ENCODE peak calls at places on chromosome 5, in eight cellular contexts. Z is SK-N-SH, I is A549, J is upper lobe of right lung, A is fibroblast of lung, V is transverse colon, B is small intestine, O is GM23248. K is an unnamed sample.
A peak's percentile ranks its signal among the peaks of the same experiment; 100 is the strongest.

GRCh38 chr5:12901696-12902095 is 997.5 kb upstream of the CTNND2 start:
- DNase-seq in J (no peak), I (no peak), Z (no peak), V (no peak), O (no peak), B (no peak), A (no peak), K (no peak)

GRCh38 chr5:154783774-154784460 is 28.7 kb downstream of the LARP1 start:
- DNase-seq in J (no peak), V (no peak), B (no peak), Z (no peak), A (no peak), I (no peak), O (peak; percentile 68), K (no peak)

GRCh38 chr5:171388816-171389168 is 1.1 kb downstream of the NPM1 start:
- DNase-seq in B (no peak), J (no peak), V (no peak), A (no peak), I (no peak), O (peak; percentile 50), Z (no peak), K (no peak)

GRCh38 chr5:111183064-111183463 is 41.1 kb upstream of the CAMK4 start:
- DNase-seq in J (no peak), V (no peak), B (no peak), Z (no peak), I (no peak), O (no peak), A (no peak), K (no peak)

GRCh38 chr5:1180841-1181271 is 20.5 kb upstream of the SLC6A19 start:
- DNase-seq in V (no peak), J (no peak), Z (no peak), I (no peak), A (no peak), B (no peak), O (no peak), K (no peak)

GRCh38 chr5:27523629-27524028 is 485.2 kb upstream of the CDH9 start:
- DNase-seq in J (no peak), B (no peak), Z (peak; percentile 5), I (no peak), V (no peak), A (no peak), O (no peak), K (no peak)

GRCh38 chr5:72074238-72074637 is 33.0 kb upstream of the MAP1B start:
- DNase-seq in J (no peak), B (no peak), O (no peak), Z (no peak), A (no peak), I (no peak), V (no peak), K (no peak)

GRCh38 chr5:124399426-124399961 is 346.9 kb downstream of the ZNF608 start:
- DNase-seq in A (no peak), B (no peak), I (no peak), Z (no peak), O (no peak), V (no peak), J (no peak), K (no peak)

GRCh38 chr5:179964015-179964414 is 56.3 kb upstream of the TBC1D9B start:
- DNase-seq in Z (no peak), J (no peak), B (no peak), V (no peak), A (no peak), I (no peak), O (no peak), K (no peak)

GRCh38 chr5:102536323-102536928 is 37.6 kb upstream of the SLCO6A1 start:
- DNase-seq in B (no peak), O (peak; percentile 67), Z (peak; percentile 6), I (no peak), J (no peak), A (peak; percentile 47), V (no peak), K (no peak)

GRCh38 chr5:123937230-123937629 is 425.3 kb downstream of the CSNK1G3 start:
- DNase-seq in B (peak; percentile 51), O (peak; percentile 68), Z (peak; percentile 26), I (no peak), A (peak; percentile 64), V (no peak), J (no peak), K (peak; percentile 29)

GRCh38 chr5:138632900-138633489 is 57.8 kb upstream of the HSPA9 start:
- DNase-seq in B (peak; percentile 56), Z (peak; percentile 69), O (peak; percentile 90), I (peak; percentile 66), A (peak; percentile 92), V (peak; percentile 42), J (peak; percentile 73), K (no peak)

GRCh38 chr5:55021465-55021864 is 2.6 kb upstream of the GZMK start:
- DNase-seq in J (no peak), Z (no peak), I (no peak), O (no peak), V (no peak), A (no peak), B (no peak), K (peak; percentile 44)

GRCh38 chr5:124519396-124519795 is 227.0 kb downstream of the ZNF608 start:
- DNase-seq in V (no peak), J (no peak), Z (no peak), B (no peak), I (no peak), O (peak; percentile 91), A (peak; percentile 92), K (no peak)

GRCh38 chr5:179370490-179371122 is 25.3 kb upstream of the ADAMTS2 start:
- DNase-seq in I (no peak), J (peak; percentile 37), A (no peak), V (no peak), B (no peak), Z (no peak), O (no peak), K (no peak)

DNA sequence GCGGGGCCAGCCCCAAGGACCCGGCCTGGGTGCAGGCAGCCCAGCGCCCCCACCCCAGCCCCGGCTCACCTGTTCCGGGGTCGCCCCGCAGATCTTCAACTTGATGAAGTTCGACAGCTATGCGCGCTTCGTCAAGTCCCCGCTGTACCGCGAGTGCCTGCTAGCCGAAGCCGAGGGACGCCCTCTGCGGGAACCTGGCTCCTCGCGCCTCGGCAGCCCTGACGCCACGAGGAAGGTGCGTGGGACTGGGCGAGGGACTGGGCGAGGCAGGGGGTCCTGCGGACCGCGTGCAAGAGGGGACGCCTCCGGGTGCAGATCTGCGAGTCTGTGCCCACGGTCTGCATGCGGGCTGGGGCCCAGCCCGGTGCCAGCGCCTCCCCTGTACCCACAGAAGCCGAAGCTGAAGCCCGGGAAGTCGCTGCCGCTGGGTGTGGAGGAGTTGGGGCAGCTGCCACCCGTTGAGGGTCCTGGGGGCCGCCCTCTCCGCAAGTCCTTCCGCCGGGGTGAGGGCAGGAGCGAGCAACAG is 9.7 kb downstream of the RGS14 start:
- DNase-seq in B (no peak), V (no peak), O (no peak), Z (no peak), J (no peak), I (no peak), A (no peak), K (no peak)
- H3K4me3 ChIP-seq in B (no peak overlapping the region), V (peak overlapping the region; percentile 28), O (peak overlapping the region; percentile 66), Z (peak overlapping the region; percentile 50), J (peak overlapping the region; percentile 56), I (no peak overlapping the region), A (peak overlapping the region; percentile 17), K (peak overlapping the region; percentile 32)

GRCh38 chr5:167934561-167934971 is 356.9 kb upstream of the WWC1 start:
- DNase-seq in B (no peak), O (peak; percentile 96), V (peak; percentile 8), I (no peak), J (no peak), A (peak; percentile 40), Z (no peak), K (no peak)
- H3K27ac ChIP-seq in B (no peak overlapping the region), O (peak overlapping the region; percentile 94), V (no peak overlapping the region), I (no peak overlapping the region), J (no peak overlapping the region), A (no peak overlapping the region), Z (no peak overlapping the region), K (no peak overlapping the region)

DNA sequence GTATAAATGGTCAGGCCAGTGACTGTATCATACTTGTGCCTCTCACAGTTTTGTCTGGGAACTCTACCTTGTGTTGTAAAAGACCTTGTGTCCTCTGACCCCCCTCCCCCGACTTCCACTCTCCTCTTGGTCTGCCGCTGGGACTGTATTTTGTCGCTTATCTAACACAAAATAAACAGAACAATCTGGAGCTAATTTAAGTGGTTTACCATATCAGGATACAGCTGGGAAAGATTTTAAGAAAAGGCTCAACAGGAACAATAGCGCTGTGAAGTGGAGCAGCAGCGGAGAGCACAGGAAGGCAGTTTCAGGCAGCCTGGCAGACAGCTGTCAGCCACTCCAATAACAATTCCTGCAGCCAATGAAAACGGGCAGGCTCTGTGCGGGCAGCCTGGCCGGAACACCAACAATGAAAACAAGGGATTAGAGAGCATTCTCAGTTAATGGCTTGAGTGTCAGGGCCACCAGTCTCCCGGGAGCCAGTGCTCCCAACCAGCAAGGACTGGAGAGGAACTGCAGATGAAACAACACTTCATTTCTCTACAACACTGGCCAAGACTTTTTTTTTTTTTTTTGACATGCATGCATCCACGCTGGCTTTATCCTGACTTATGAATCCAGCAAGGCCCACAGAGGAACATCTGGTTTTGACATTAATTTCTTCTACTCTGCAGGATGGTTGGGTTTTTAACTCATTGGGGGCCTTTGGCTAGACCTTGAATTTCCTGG is 76.8 kb downstream of the ARSB start:
- DNase-seq in Z (peak; percentile 69), B (peak; percentile 45), V (peak; percentile 42), O (peak; percentile 55), I (no peak), A (peak; percentile 86), J (no peak), K (no peak)
- H3K4me3 ChIP-seq in Z (peak overlapping the region; percentile 33), B (no peak overlapping the region), V (no peak overlapping the region), O (peak overlapping the region; percentile 68), I (no peak overlapping the region), A (peak overlapping the region; percentile 46), J (no peak overlapping the region), K (no peak overlapping the region)

DNA sequence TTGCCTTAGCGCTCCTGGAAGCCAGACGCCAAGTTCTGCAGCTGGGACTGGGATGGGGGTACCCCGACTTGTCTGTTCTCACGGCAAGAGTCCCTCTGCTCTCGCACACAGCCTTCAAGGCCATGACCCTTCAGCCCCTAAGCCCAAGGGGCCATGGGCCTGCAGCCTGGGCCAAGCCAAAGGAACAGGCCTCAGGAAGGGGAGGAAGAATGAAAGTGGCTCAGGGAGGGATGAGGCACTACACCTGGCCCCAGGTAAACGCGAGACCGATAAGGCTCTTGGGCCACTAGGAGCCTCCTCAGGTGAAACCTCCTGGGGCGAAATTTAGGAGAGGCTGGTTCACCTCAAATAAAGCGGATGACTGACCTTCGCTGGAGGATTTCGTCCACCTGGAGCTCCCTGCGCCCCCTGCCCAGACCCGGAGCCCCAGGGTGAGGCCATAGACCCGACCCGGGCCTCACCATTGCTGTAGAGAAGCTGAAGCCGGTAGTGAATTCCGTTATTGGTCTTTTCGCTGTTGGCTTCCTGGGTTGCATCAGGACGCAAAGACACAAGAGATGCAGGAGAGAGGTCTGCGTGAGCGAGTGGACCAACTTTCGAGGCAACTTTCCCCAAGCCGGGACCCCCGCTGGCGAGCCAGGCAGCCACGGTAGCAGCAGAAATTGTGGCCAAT is 3.7 kb downstream of the EBF1 start:
- DNase-seq in I (no peak), O (no peak), A (no peak), B (no peak), J (no peak), V (no peak), Z (no peak), K (no peak)
- H3K27ac ChIP-seq in I (peak overlapping the region; percentile 86), O (no peak overlapping the region), A (peak overlapping the region; percentile 76), B (no peak overlapping the region), J (peak overlapping the region; percentile 67), V (peak overlapping the region; percentile 69), Z (no peak overlapping the region), K (peak overlapping the region; percentile 38)